ENCODE peak calls at places on chromosome 17, in four cellular contexts. R is H1, M is HepG2, L is SK-N-SH. S is an unnamed sample.

GRCh38 chr17:82924812-82925211 is 85.0 kb upstream of the ZNF750 start:
- DNase-seq in L (no peak), R (no peak), M (peak; percentile 27), S (no peak)

GRCh38 chr17:11852911-11853310 is 144.4 kb downstream of the ZNF18 start:
- DNase-seq in L (no peak), M (no peak), R (no peak), S (no peak)

GRCh38 chr17:64507418-64507766 is 615 bp downstream of the CEP95 start:
- DNase-seq in M (peak; percentile 76), R (no peak), L (peak; percentile 62), S (peak; percentile 54)

GRCh38 chr17:80919331-80920284 is 72.0 kb upstream of the CHMP6 start:
- DNase-seq in M (no peak), L (no peak), R (no peak), S (no peak)

GRCh38 chr17:7697828-7698588 is 7.0 kb upstream of the EFNB3 start:
- DNase-seq in L (no peak), R (no peak), M (no peak), S (no peak)

GRCh38 chr17:1865252-1866037 is 35.6 kb downstream of the RPA1 start:
- DNase-seq in L (peak; percentile 56), R (peak; percentile 60), M (peak; percentile 35), S (peak; percentile 33)

GRCh38 chr17:82536220-82537201 is 17.0 kb downstream of the FOXK2 start:
- DNase-seq in L (peak; percentile 54), R (no peak), M (no peak), S (no peak)

GRCh38 chr17:81837641-81838040 is 2.8 kb upstream of the PPP1R27 start:
- DNase-seq in R (no peak), L (no peak), M (peak; percentile 71), S (peak; percentile 99)

GRCh38 chr17:65320856-65321255 is 183.7 kb downstream of the RGS9 start:
- DNase-seq in M (no peak), L (no peak), R (no peak), S (no peak)

GRCh38 chr17:10226930-10227695 is 28.7 kb upstream of the GAS7 start:
- DNase-seq in R (peak; percentile 92), L (peak; percentile 65), M (peak; percentile 16), S (no peak)

GRCh38 chr17:6559753-6560215 is 3.4 kb upstream of the PITPNM3 start:
- DNase-seq in M (no peak), L (no peak), R (no peak), S (no peak)

GRCh38 chr17:80953471-80954315 is 37.9 kb upstream of the CHMP6 start:
- DNase-seq in M (no peak), L (no peak), R (no peak), S (peak; percentile 29)

GRCh38 chr17:6574689-6575595 is 18.6 kb upstream of the PITPNM3 start:
- DNase-seq in L (no peak), R (peak; percentile 52), M (no peak), S (peak; percentile 40)

GRCh38 chr17:83149761-83150251 is 70.4 kb downstream of the METRNL start:
- DNase-seq in L (no peak), R (no peak), M (no peak), S (no peak)

GRCh38 chr17:82240506-82241182 is 11.8 kb downstream of the SLC16A3 start:
- DNase-seq in M (no peak), R (no peak), L (no peak), S (peak; percentile 42)

GRCh38 chr17:30376621-30377452 is 1.9 kb upstream of the CPD start:
- DNase-seq in R (no peak), M (peak; percentile 88), L (no peak), S (peak; percentile 28)

GRCh38 chr17:49898547-49899490 is 51.0 kb upstream of the TAC4 start:
- DNase-seq in M (peak; percentile 66), R (no peak), L (no peak), S (no peak)

GRCh38 chr17:61279476-61280145 is 120.0 kb upstream of the TBX2 start:
- DNase-seq in M (no peak), R (no peak), L (no peak), S (no peak)

GRCh38 chr17:19724501-19725420 is 8.4 kb upstream of the SLC47A2 start:
- DNase-seq in R (no peak), L (no peak), M (no peak), S (peak; percentile 57)

GRCh38 chr17:2693561-2694380 is 17.8 kb downstream of the CLUH start:
- DNase-seq in L (peak; percentile 27), R (no peak), M (no peak), S (no peak)

GRCh38 chr17:37494401-37494831 is 4.7 kb downstream of the DUSP14 start:
- DNase-seq in R (no peak), M (peak; percentile 51), L (no peak), S (no peak)

GRCh38 chr17:56292010-56292409 is 138.7 kb downstream of the ANKFN1 start:
- DNase-seq in L (no peak), R (no peak), M (no peak), S (no peak)

GRCh38 chr17:44952946-44953475 is 5.4 kb upstream of the KIF18B start:
- DNase-seq in R (no peak), M (no peak), L (no peak), S (no peak)

GRCh38 chr17:9926150-9926804 is 21.2 kb upstream of the RCVRN start:
- DNase-seq in R (no peak), L (no peak), M (no peak), S (no peak)

GRCh38 chr17:62566996-62567578 is 60.4 kb upstream of the MRC2 start:
- DNase-seq in L (no peak), M (no peak), R (no peak), S (no peak)

GRCh38 chr17:67050476-67051154 is 6.3 kb downstream of the CACNG1 start:
- DNase-seq in L (no peak), R (no peak), M (no peak), S (no peak)

GRCh38 chr17:22221344-22221743 is 529.0 kb downstream of the KCNJ18 start:
- DNase-seq in L (no peak), R (no peak), M (no peak), S (no peak)

GRCh38 chr17:46818319-46818928 is at the start of gene WNT3:
- DNase-seq in R (peak; percentile 89), M (no peak), L (peak; percentile 82), S (peak; percentile 7)

GRCh38 chr17:65573283-65573603 is 11.8 kb upstream of the AXIN2 start:
- DNase-seq in R (peak; percentile 78), L (no peak), M (no peak), S (no peak)

GRCh38 chr17:13646411-13646810 is 44.7 kb upstream of the HS3ST3A1 start:
- DNase-seq in L (no peak), M (no peak), R (no peak), S (no peak)

DNA sequence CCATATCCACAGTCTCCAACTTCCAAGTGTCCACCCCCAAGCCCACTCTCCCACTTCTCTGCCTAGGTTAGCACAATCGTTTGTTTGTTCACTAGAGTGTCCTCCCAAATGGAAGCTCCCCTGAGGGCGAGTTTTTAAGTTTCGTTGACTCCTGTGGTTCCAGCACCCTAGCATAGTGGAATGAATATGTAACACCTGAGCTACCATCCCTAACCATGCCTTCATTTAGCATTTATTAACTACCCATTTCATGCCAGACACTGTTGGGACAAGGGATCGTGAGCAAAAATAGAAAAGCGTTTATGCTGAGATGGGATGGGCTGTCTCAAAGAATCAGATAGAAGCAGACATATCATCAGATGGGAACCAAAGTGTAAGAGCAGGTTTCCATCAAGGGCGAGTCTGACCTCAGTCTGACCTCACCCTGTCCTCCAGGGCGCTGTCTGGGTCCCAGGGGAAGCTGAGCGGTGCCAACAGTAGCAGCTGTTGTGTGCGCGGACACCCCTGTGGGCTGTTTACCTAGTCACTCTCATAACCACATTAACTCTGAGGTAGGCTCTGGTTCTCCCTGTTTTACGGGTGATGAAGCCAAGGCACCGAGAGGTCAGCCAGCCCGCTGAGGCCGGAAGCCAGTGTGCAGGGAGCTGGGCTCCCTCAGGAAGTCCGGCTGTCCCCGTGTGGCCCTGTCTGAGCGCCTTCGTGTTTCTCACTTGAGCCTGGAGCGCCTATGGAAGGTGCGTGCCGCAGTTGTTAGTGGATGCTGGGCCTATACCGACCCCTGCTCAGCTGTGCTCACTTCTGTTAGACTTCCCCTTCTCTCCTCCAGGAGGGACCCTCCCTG is 6.2 kb downstream of the CNP start:
- DNase-seq in L (peak; percentile 72), M (no peak), R (no peak), S (no peak)
- TF ChIP-seq GABPA in L (no peak), M (no peak), R (no peak), S (no peak)

DNA sequence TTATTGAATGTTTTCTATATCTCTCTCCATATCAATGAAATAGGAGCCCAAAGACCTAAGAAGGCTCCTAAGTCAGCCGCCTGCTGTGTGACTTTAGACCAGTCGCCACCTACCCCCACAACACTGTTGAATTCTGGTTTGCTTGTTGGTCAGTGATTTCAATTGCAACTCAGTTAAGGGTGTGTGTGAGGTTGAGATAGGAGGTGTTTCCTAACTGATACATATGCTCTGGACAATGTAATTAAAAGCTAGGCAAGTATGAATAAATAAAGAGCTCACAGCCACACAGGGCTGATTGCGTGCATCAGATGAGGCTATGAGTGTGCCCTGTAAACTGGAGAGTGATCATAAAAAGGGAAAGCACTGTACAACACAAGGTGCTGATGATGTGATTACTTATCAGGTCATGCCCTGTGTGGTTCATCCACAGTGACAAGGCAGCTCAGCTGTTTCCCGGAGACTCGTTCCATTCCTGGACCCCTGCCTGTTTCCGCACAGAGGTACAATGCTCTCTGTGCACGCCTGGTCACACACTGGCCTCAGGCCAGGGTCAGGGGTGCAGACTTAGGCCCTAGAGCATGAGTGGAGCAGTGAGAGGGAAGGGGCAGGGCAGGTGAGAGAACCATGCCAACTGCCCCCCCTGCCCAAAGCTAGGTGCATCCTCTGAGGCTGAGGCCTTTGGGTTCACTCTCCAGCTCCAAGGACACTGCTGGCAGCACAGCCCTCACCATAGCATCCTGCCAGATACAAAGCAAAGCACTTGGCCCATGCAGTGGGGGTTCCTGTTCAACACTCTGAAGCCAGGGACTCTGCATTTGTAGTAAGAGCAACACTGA is 3.3 kb upstream of the KRT35 start:
- DNase-seq in L (peak; percentile 26), R (no peak), M (no peak), S (no peak)
- TF ChIP-seq GABPA in L (no peak), R (no peak), M (no peak), S (no peak)

DNA sequence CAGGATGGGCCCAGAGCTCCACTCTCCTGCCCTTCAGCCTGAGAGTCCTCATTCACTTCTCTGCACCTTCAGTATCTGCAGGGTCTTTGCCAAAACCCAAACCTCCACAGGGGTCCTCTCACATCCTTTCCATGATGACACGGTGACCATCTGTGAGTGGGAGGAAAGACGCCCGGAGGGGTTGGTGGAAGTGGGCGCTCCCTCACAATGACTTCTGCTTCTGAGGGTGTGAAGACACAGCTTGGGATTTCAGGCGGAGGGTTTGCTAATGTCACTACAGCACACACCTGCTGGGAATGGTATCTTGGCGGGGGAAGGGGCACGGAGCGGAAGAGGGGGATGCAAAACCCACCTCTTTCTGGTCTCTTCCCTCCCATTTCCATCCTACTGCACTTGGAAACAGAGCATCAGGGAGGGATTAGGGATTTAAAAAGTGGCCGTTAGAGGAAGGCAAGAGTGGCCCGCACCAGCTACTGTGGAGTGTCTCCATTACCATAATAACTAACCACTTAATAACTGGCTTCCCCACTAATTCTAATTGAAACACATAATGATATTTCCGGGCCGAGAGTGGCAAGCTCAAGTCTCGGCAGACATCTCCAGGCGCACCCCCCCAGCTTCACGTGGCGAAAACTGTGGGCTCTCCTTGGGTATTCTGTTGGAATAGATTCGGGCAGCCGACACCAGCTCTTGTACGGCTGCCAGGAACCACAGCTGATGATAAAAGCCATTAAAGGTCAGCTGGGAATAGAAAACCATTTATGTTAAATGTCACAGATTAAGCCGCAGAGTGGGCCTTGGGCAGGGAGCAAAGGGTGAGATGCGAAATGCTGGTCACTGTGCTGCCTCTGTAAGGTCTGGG is 115.3 kb upstream of the SDK2 start:
- DNase-seq in M (no peak), L (peak; percentile 79), R (no peak), S (no peak)
- TF ChIP-seq GABPA in M (no peak), L (no peak), R (no peak), S (no peak)

GRCh38 chr17:77929180-77929564 is 29.3 kb upstream of the TNRC6C start:
- DNase-seq in L (no peak), M (no peak), R (no peak), S (no peak)
- TF ChIP-seq GABPA in L (no peak), M (no peak), R (no peak), S (no peak)

S was measured in HL-60.